ENCODE peak calls at places on chromosomes 2 and 18, in ten cellular contexts. One of them, this sample, is unnamed.
A peak's percentile ranks its signal among the peaks of the same experiment; 100 is the strongest.

GRCh38 chr2:98730053-98730850 is 680 bp downstream of the MGAT4A start:
- DNase-seq in Peyer's patch: peak; percentile 72
- DNase-seq in colonic mucosa: peak; percentile 71
- DNase-seq in A549: no peak
- DNase-seq in lower lobe of right lung: peak; percentile 73
- DNase-seq in heart left ventricle: peak; percentile 70
- DNase-seq in tibial artery: peak; percentile 61
- DNase-seq in neural progenitor cell: peak; percentile 58
- DNase-seq in endodermal cell: peak; percentile 69
- DNase-seq in IMR-90: no peak
- DNase-seq in this sample: no peak

GRCh38 chr2:127634626-127635379 is 11.2 kb upstream of the GPR17 start:
- DNase-seq in Peyer's patch: no peak
- DNase-seq in colonic mucosa: no peak
- DNase-seq in A549: no peak
- DNase-seq in lower lobe of right lung: no peak
- DNase-seq in heart left ventricle: no peak
- DNase-seq in tibial artery: no peak
- DNase-seq in neural progenitor cell: no peak
- DNase-seq in endodermal cell: no peak
- DNase-seq in IMR-90: no peak
- DNase-seq in this sample: no peak

GRCh38 chr2:26556309-26557243 is 78.7 kb upstream of the OTOF start:
- DNase-seq in Peyer's patch: no peak
- DNase-seq in colonic mucosa: no peak
- DNase-seq in A549: no peak
- DNase-seq in lower lobe of right lung: no peak
- DNase-seq in heart left ventricle: no peak
- DNase-seq in tibial artery: no peak
- DNase-seq in neural progenitor cell: no peak
- DNase-seq in endodermal cell: peak; percentile 30
- DNase-seq in IMR-90: no peak
- DNase-seq in this sample: no peak

GRCh38 chr2:190759749-190760213 is 110.9 kb downstream of the NAB1 start:
- DNase-seq in Peyer's patch: no peak
- DNase-seq in colonic mucosa: no peak
- DNase-seq in A549: peak; percentile 59
- DNase-seq in lower lobe of right lung: no peak
- DNase-seq in heart left ventricle: no peak
- DNase-seq in tibial artery: no peak
- DNase-seq in neural progenitor cell: no peak
- DNase-seq in endodermal cell: no peak
- DNase-seq in IMR-90: peak; percentile 87
- DNase-seq in this sample: no peak

GRCh38 chr2:72028996-72029395 is 118.7 kb downstream of the CYP26B1 start:
- DNase-seq in Peyer's patch: no peak
- DNase-seq in colonic mucosa: peak; percentile 11
- DNase-seq in A549: no peak
- DNase-seq in lower lobe of right lung: no peak
- DNase-seq in heart left ventricle: no peak
- DNase-seq in tibial artery: no peak
- DNase-seq in neural progenitor cell: no peak
- DNase-seq in endodermal cell: peak; percentile 27
- DNase-seq in IMR-90: no peak
- DNase-seq in this sample: peak; percentile 56

GRCh38 chr18:74191577-74191976 is 43.3 kb downstream of the TIMM21 start:
- DNase-seq in Peyer's patch: no peak
- DNase-seq in colonic mucosa: no peak
- DNase-seq in A549: no peak
- DNase-seq in lower lobe of right lung: no peak
- DNase-seq in heart left ventricle: no peak
- DNase-seq in tibial artery: no peak
- DNase-seq in neural progenitor cell: no peak
- DNase-seq in endodermal cell: no peak
- DNase-seq in IMR-90: no peak
- DNase-seq in this sample: no peak

GRCh38 chr2:120564213-120565094 is 171.2 kb upstream of the GLI2 start:
- DNase-seq in Peyer's patch: no peak
- DNase-seq in colonic mucosa: no peak
- DNase-seq in A549: no peak
- DNase-seq in lower lobe of right lung: no peak
- DNase-seq in heart left ventricle: no peak
- DNase-seq in tibial artery: no peak
- DNase-seq in neural progenitor cell: peak; percentile 73
- DNase-seq in endodermal cell: peak; percentile 75
- DNase-seq in IMR-90: no peak
- DNase-seq in this sample: no peak

GRCh38 chr2:26925100-26925791 is 45.2 kb upstream of the MAPRE3 start:
- DNase-seq in Peyer's patch: no peak
- DNase-seq in colonic mucosa: no peak
- DNase-seq in A549: no peak
- DNase-seq in lower lobe of right lung: no peak
- DNase-seq in heart left ventricle: no peak
- DNase-seq in tibial artery: no peak
- DNase-seq in neural progenitor cell: peak; percentile 69
- DNase-seq in endodermal cell: peak; percentile 60
- DNase-seq in IMR-90: no peak
- DNase-seq in this sample: no peak

GRCh38 chr2:68800517-68800916 is 65.9 kb downstream of the ARHGAP25 start:
- DNase-seq in Peyer's patch: no peak
- DNase-seq in colonic mucosa: no peak
- DNase-seq in A549: no peak
- DNase-seq in lower lobe of right lung: no peak
- DNase-seq in heart left ventricle: no peak
- DNase-seq in tibial artery: no peak
- DNase-seq in neural progenitor cell: no peak
- DNase-seq in endodermal cell: no peak
- DNase-seq in IMR-90: no peak
- DNase-seq in this sample: no peak

GRCh38 chr2:144467479-144468210 is 52.3 kb downstream of the ZEB2 start:
- DNase-seq in Peyer's patch: no peak
- DNase-seq in colonic mucosa: no peak
- DNase-seq in A549: no peak
- DNase-seq in lower lobe of right lung: no peak
- DNase-seq in heart left ventricle: no peak
- DNase-seq in tibial artery: no peak
- DNase-seq in neural progenitor cell: peak; percentile 51
- DNase-seq in endodermal cell: no peak
- DNase-seq in IMR-90: no peak
- DNase-seq in this sample: no peak

GRCh38 chr18:36212301-36212977 is 25.1 kb downstream of the MOCOS start:
- DNase-seq in Peyer's patch: no peak
- DNase-seq in colonic mucosa: no peak
- DNase-seq in A549: no peak
- DNase-seq in lower lobe of right lung: no peak
- DNase-seq in heart left ventricle: no peak
- DNase-seq in tibial artery: no peak
- DNase-seq in neural progenitor cell: peak; percentile 27
- DNase-seq in endodermal cell: no peak
- DNase-seq in IMR-90: peak; percentile 12
- DNase-seq in this sample: no peak

GRCh38 chr2:68767031-68767961 is 32.7 kb downstream of the ARHGAP25 start:
- DNase-seq in Peyer's patch: peak; percentile 86
- DNase-seq in colonic mucosa: peak; percentile 29
- DNase-seq in A549: no peak
- DNase-seq in lower lobe of right lung: no peak
- DNase-seq in heart left ventricle: no peak
- DNase-seq in tibial artery: no peak
- DNase-seq in neural progenitor cell: no peak
- DNase-seq in endodermal cell: no peak
- DNase-seq in IMR-90: no peak
- DNase-seq in this sample: no peak

GRCh38 chr18:2958819-2959298 is 54.1 kb downstream of the LPIN2 start:
- DNase-seq in Peyer's patch: no peak
- DNase-seq in colonic mucosa: no peak
- DNase-seq in A549: no peak
- DNase-seq in lower lobe of right lung: no peak
- DNase-seq in heart left ventricle: no peak
- DNase-seq in tibial artery: peak; percentile 69
- DNase-seq in neural progenitor cell: no peak
- DNase-seq in endodermal cell: no peak
- DNase-seq in IMR-90: peak; percentile 63
- DNase-seq in this sample: no peak

GRCh38 chr18:2961828-2962227 is 51.1 kb downstream of the LPIN2 start:
- DNase-seq in Peyer's patch: peak; percentile 51
- DNase-seq in colonic mucosa: no peak
- DNase-seq in A549: no peak
- DNase-seq in lower lobe of right lung: no peak
- DNase-seq in heart left ventricle: no peak
- DNase-seq in tibial artery: peak; percentile 52
- DNase-seq in neural progenitor cell: no peak
- DNase-seq in endodermal cell: no peak
- DNase-seq in IMR-90: peak; percentile 55
- DNase-seq in this sample: no peak

GRCh38 chr18:2960983-2961696 is 51.8 kb downstream of the LPIN2 start:
- DNase-seq in Peyer's patch: no peak
- DNase-seq in colonic mucosa: no peak
- DNase-seq in A549: no peak
- DNase-seq in lower lobe of right lung: no peak
- DNase-seq in heart left ventricle: no peak
- DNase-seq in tibial artery: no peak
- DNase-seq in neural progenitor cell: no peak
- DNase-seq in endodermal cell: no peak
- DNase-seq in IMR-90: peak; percentile 29
- DNase-seq in this sample: no peak

GRCh38 chr18:2955966-2956521 is 56.9 kb downstream of the LPIN2 start:
- DNase-seq in Peyer's patch: no peak
- DNase-seq in colonic mucosa: no peak
- DNase-seq in A549: no peak
- DNase-seq in lower lobe of right lung: no peak
- DNase-seq in heart left ventricle: no peak
- DNase-seq in tibial artery: no peak
- DNase-seq in neural progenitor cell: no peak
- DNase-seq in endodermal cell: no peak
- DNase-seq in IMR-90: no peak
- DNase-seq in this sample: no peak

DNA sequence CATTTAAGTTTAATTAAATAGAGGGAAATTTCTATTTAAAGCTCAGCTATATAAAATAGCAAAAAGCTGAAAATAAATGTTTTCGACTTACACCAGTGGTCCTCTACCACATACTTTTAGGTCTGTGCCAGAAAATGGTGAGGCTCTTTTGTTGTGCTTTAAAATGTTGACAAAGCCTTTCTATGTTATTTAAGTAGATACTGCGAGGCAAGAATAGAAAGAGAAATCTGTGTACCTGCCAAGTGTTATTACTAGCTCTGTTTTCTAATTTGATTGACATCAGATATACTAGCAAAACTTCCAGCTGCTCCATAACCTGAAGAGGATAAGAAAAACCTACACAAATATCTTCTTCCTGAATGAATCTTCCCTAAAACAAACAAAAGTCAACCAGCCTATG is 53.6 kb downstream of the LPIN2 start:
- DNase-seq in Peyer's patch: no peak
- DNase-seq in colonic mucosa: no peak
- DNase-seq in A549: no peak
- DNase-seq in lower lobe of right lung: no peak
- DNase-seq in heart left ventricle: no peak
- DNase-seq in tibial artery: no peak
- DNase-seq in neural progenitor cell: no peak
- DNase-seq in endodermal cell: no peak
- DNase-seq in IMR-90: no peak
- DNase-seq in this sample: no peak
- H3K27ac ChIP-seq in Peyer's patch: peak overlapping the region; percentile 79
- H3K27ac ChIP-seq in colonic mucosa: peak overlapping the region; percentile 22
- H3K27ac ChIP-seq in A549: no peak overlapping the region
- H3K27ac ChIP-seq in lower lobe of right lung: peak overlapping the region; percentile 64
- H3K27ac ChIP-seq in heart left ventricle: peak overlapping the region; percentile 49
- H3K27ac ChIP-seq in tibial artery: peak overlapping the region; percentile 74
- H3K27ac ChIP-seq in neural progenitor cell: no peak overlapping the region
- H3K27ac ChIP-seq in endodermal cell: no peak overlapping the region
- H3K27ac ChIP-seq in IMR-90: no peak overlapping the region
- H3K27ac ChIP-seq in this sample: peak overlapping the region; percentile 70

GRCh38 chr2:169221745-169222369 is 140.5 kb downstream of the LRP2 start:
- DNase-seq in Peyer's patch: no peak
- DNase-seq in colonic mucosa: no peak
- DNase-seq in A549: peak; percentile 5
- DNase-seq in lower lobe of right lung: no peak
- DNase-seq in heart left ventricle: no peak
- DNase-seq in tibial artery: no peak
- DNase-seq in neural progenitor cell: no peak
- DNase-seq in endodermal cell: no peak
- DNase-seq in IMR-90: no peak
- DNase-seq in this sample: no peak
- TF ChIP-seq CTCF in Peyer's patch: no peak
- TF ChIP-seq CTCF in colonic mucosa: peak; percentile 14
- TF ChIP-seq CTCF in A549: peak; percentile 61
- TF ChIP-seq CTCF in lower lobe of right lung: no peak
- TF ChIP-seq CTCF in heart left ventricle: no peak
- TF ChIP-seq CTCF in tibial artery: no peak
- TF ChIP-seq CTCF in neural progenitor cell: peak; percentile 39
- TF ChIP-seq CTCF in endodermal cell: peak; percentile 71
- TF ChIP-seq CTCF in IMR-90: peak; percentile 22
- TF ChIP-seq CTCF in this sample: no peak

DNA sequence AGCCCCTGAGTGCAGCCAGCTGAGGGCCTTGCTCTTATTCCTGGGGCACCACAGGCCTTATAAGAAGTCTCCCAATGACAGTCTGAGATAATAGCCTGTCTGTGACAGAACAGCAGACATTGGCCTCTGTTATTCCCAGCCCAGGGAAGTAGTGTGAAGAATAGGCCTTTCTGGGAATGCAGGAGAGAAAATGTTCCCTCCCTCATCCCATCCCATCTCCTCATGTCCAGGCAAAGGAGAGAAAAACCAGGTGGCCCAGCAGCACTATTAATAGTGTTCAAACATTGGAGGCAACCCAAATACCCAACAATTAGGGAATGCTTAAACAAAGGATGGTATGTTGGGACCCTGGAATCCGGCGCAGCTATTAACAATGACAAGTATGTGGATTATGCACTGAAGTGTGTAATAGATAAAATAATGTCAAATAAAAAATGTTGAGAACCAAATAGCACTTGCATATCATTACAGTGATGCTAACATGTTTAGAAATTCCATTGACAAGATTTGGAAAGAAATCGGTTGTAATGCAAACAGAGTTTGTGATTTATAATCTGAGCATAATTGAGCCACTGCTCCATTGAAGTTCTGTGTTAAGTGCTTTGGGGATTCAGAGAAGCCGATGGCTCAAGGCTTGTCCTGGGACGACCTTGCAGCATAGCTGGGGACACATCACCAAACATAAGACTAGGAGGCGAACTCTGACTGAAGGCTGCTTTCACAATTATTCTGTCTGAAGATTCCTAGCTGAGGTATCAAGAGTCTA is 69.3 kb downstream of the LBH start:
- DNase-seq in Peyer's patch: no peak
- DNase-seq in colonic mucosa: no peak
- DNase-seq in A549: peak; percentile 21
- DNase-seq in lower lobe of right lung: no peak
- DNase-seq in heart left ventricle: no peak
- DNase-seq in tibial artery: no peak
- DNase-seq in neural progenitor cell: peak; percentile 12
- DNase-seq in endodermal cell: no peak
- DNase-seq in IMR-90: peak; percentile 96
- DNase-seq in this sample: no peak
- H3K27ac ChIP-seq in Peyer's patch: no peak overlapping the region
- H3K27ac ChIP-seq in colonic mucosa: peak overlapping the region; percentile 14
- H3K27ac ChIP-seq in A549: peak overlapping the region; percentile 80
- H3K27ac ChIP-seq in lower lobe of right lung: peak overlapping the region; percentile 70
- H3K27ac ChIP-seq in heart left ventricle: peak overlapping the region; percentile 84
- H3K27ac ChIP-seq in tibial artery: no peak overlapping the region
- H3K27ac ChIP-seq in neural progenitor cell: no peak overlapping the region
- H3K27ac ChIP-seq in endodermal cell: no peak overlapping the region
- H3K27ac ChIP-seq in IMR-90: peak overlapping the region; percentile 88
- H3K27ac ChIP-seq in this sample: no peak overlapping the region

GRCh38 chr2:136117909-136118818 is at the start of gene CXCR4:
- DNase-seq in Peyer's patch: peak; percentile 95
- DNase-seq in colonic mucosa: peak; percentile 76
- DNase-seq in A549: peak; percentile 49
- DNase-seq in lower lobe of right lung: peak; percentile 87
- DNase-seq in heart left ventricle: peak; percentile 91
- DNase-seq in tibial artery: peak; percentile 51
- DNase-seq in neural progenitor cell: peak; percentile 95
- DNase-seq in endodermal cell: peak; percentile 95
- DNase-seq in IMR-90: peak; percentile 2
- DNase-seq in this sample: no peak
- TF ChIP-seq CTCF in Peyer's patch: no peak
- TF ChIP-seq CTCF in colonic mucosa: no peak
- TF ChIP-seq CTCF in A549: no peak
- TF ChIP-seq CTCF in lower lobe of right lung: no peak
- TF ChIP-seq CTCF in heart left ventricle: no peak
- TF ChIP-seq CTCF in tibial artery: no peak
- TF ChIP-seq CTCF in neural progenitor cell: peak; percentile 41
- TF ChIP-seq CTCF in endodermal cell: peak; percentile 75
- TF ChIP-seq CTCF in IMR-90: no peak
- TF ChIP-seq CTCF in this sample: no peak

This sample was measured in vagina.